ENCODE peak calls at places on chromosome 9, in ten cellular contexts. One of them, this sample, is unnamed.
A peak's percentile ranks its signal among the peaks of the same experiment; 100 is the strongest.

GRCh38 chr9:4141201-4141750 is 158.6 kb downstream of the GLIS3 start:
- DNase-seq in CD4-positive, alpha-beta memory T cell: no peak
- DNase-seq in HFFc6: no peak
- DNase-seq in H1: no peak
- DNase-seq in HTR-8/SVneo: no peak
- DNase-seq in mucosa of descending colon: no peak
- DNase-seq in globus pallidus: no peak
- DNase-seq in GDM1: no peak
- DNase-seq in stimulated activated CD8-positive, alpha-beta memory T cell treated with anti-CD3 and anti-CD28 coated beads, Interleukin-2, amount 100 ng/mL, for 48 hours: no peak
- DNase-seq in glomerular endothelial cell: no peak
- DNase-seq in this sample: no peak

GRCh38 chr9:101594796-101595195 is at the start of gene PPP3R2:
- DNase-seq in CD4-positive, alpha-beta memory T cell: no peak
- DNase-seq in HFFc6: no peak
- DNase-seq in H1: no peak
- DNase-seq in HTR-8/SVneo: no peak
- DNase-seq in mucosa of descending colon: no peak
- DNase-seq in globus pallidus: no peak
- DNase-seq in GDM1: no peak
- DNase-seq in stimulated activated CD8-positive, alpha-beta memory T cell treated with anti-CD3 and anti-CD28 coated beads, Interleukin-2, amount 100 ng/mL, for 48 hours: no peak
- DNase-seq in glomerular endothelial cell: no peak
- DNase-seq in this sample: no peak

GRCh38 chr9:101388507-101388993 is 3.7 kb upstream of the BAAT start:
- DNase-seq in CD4-positive, alpha-beta memory T cell: no peak
- DNase-seq in HFFc6: no peak
- DNase-seq in H1: no peak
- DNase-seq in HTR-8/SVneo: no peak
- DNase-seq in mucosa of descending colon: no peak
- DNase-seq in globus pallidus: peak; percentile 48
- DNase-seq in GDM1: no peak
- DNase-seq in stimulated activated CD8-positive, alpha-beta memory T cell treated with anti-CD3 and anti-CD28 coated beads, Interleukin-2, amount 100 ng/mL, for 48 hours: no peak
- DNase-seq in glomerular endothelial cell: no peak
- DNase-seq in this sample: no peak

GRCh38 chr9:115374724-115375268 is 256.8 kb upstream of the TNC start:
- DNase-seq in CD4-positive, alpha-beta memory T cell: no peak
- DNase-seq in HFFc6: no peak
- DNase-seq in H1: no peak
- DNase-seq in HTR-8/SVneo: no peak
- DNase-seq in mucosa of descending colon: no peak
- DNase-seq in globus pallidus: no peak
- DNase-seq in GDM1: no peak
- DNase-seq in stimulated activated CD8-positive, alpha-beta memory T cell treated with anti-CD3 and anti-CD28 coated beads, Interleukin-2, amount 100 ng/mL, for 48 hours: no peak
- DNase-seq in glomerular endothelial cell: no peak
- DNase-seq in this sample: no peak

GRCh38 chr9:89773170-89773569 is 168.4 kb downstream of the GADD45G start:
- DNase-seq in CD4-positive, alpha-beta memory T cell: no peak
- DNase-seq in HFFc6: no peak
- DNase-seq in H1: no peak
- DNase-seq in HTR-8/SVneo: no peak
- DNase-seq in mucosa of descending colon: no peak
- DNase-seq in globus pallidus: no peak
- DNase-seq in GDM1: no peak
- DNase-seq in stimulated activated CD8-positive, alpha-beta memory T cell treated with anti-CD3 and anti-CD28 coated beads, Interleukin-2, amount 100 ng/mL, for 48 hours: no peak
- DNase-seq in glomerular endothelial cell: no peak
- DNase-seq in this sample: no peak

GRCh38 chr9:13330396-13331004 is 51.0 kb upstream of the MPDZ start:
- DNase-seq in CD4-positive, alpha-beta memory T cell: no peak
- DNase-seq in HFFc6: no peak
- DNase-seq in H1: no peak
- DNase-seq in HTR-8/SVneo: no peak
- DNase-seq in mucosa of descending colon: no peak
- DNase-seq in globus pallidus: no peak
- DNase-seq in GDM1: no peak
- DNase-seq in stimulated activated CD8-positive, alpha-beta memory T cell treated with anti-CD3 and anti-CD28 coated beads, Interleukin-2, amount 100 ng/mL, for 48 hours: no peak
- DNase-seq in glomerular endothelial cell: peak; percentile 65
- DNase-seq in this sample: no peak

GRCh38 chr9:114275246-114275994 is 47.5 kb upstream of the ORM1 start:
- DNase-seq in CD4-positive, alpha-beta memory T cell: no peak
- DNase-seq in HFFc6: no peak
- DNase-seq in H1: no peak
- DNase-seq in HTR-8/SVneo: no peak
- DNase-seq in mucosa of descending colon: peak; percentile 23
- DNase-seq in globus pallidus: no peak
- DNase-seq in GDM1: no peak
- DNase-seq in stimulated activated CD8-positive, alpha-beta memory T cell treated with anti-CD3 and anti-CD28 coated beads, Interleukin-2, amount 100 ng/mL, for 48 hours: no peak
- DNase-seq in glomerular endothelial cell: no peak
- DNase-seq in this sample: peak; percentile 33

GRCh38 chr9:37870799-37871176 is 33.1 kb downstream of the SLC25A51 start:
- DNase-seq in CD4-positive, alpha-beta memory T cell: no peak
- DNase-seq in HFFc6: no peak
- DNase-seq in H1: no peak
- DNase-seq in HTR-8/SVneo: no peak
- DNase-seq in mucosa of descending colon: no peak
- DNase-seq in globus pallidus: no peak
- DNase-seq in GDM1: no peak
- DNase-seq in stimulated activated CD8-positive, alpha-beta memory T cell treated with anti-CD3 and anti-CD28 coated beads, Interleukin-2, amount 100 ng/mL, for 48 hours: no peak
- DNase-seq in glomerular endothelial cell: no peak
- DNase-seq in this sample: no peak

GRCh38 chr9:93673271-93673843 is 97.0 kb downstream of the PHF2 start:
- DNase-seq in CD4-positive, alpha-beta memory T cell: no peak
- DNase-seq in HFFc6: peak; percentile 3
- DNase-seq in H1: no peak
- DNase-seq in HTR-8/SVneo: no peak
- DNase-seq in mucosa of descending colon: peak; percentile 43
- DNase-seq in globus pallidus: no peak
- DNase-seq in GDM1: no peak
- DNase-seq in stimulated activated CD8-positive, alpha-beta memory T cell treated with anti-CD3 and anti-CD28 coated beads, Interleukin-2, amount 100 ng/mL, for 48 hours: no peak
- DNase-seq in glomerular endothelial cell: no peak
- DNase-seq in this sample: no peak

GRCh38 chr9:123395276-123396006 is 39.4 kb downstream of the CRB2 start:
- DNase-seq in CD4-positive, alpha-beta memory T cell: no peak
- DNase-seq in HFFc6: no peak
- DNase-seq in H1: no peak
- DNase-seq in HTR-8/SVneo: no peak
- DNase-seq in mucosa of descending colon: no peak
- DNase-seq in globus pallidus: no peak
- DNase-seq in GDM1: no peak
- DNase-seq in stimulated activated CD8-positive, alpha-beta memory T cell treated with anti-CD3 and anti-CD28 coated beads, Interleukin-2, amount 100 ng/mL, for 48 hours: no peak
- DNase-seq in glomerular endothelial cell: no peak
- DNase-seq in this sample: no peak

This sample was measured in A172.